ENCODE peak calls at places on chromosomes 7 and 10, in seven cellular contexts. One of them, this sample, is unnamed.
A peak's percentile ranks its signal among the peaks of the same experiment; 100 is the strongest.

GRCh38 chr7:134315679-134316538 is 821 bp downstream of the SLC35B4 start:
- DNase-seq in stimulated activated CD8-positive, alpha-beta memory T cell treated with anti-CD3 and anti-CD28 coated beads, Interleukin-15, amount 100 ng/mL, for 24 hours: peak; percentile 1
- DNase-seq in Calu3: no peak
- DNase-seq in central memory CD4-positive, alpha-beta T cell: peak; percentile 6
- DNase-seq in AG09309: no peak
- DNase-seq in left ventricle myocardium superior: no peak
- DNase-seq in activated CD8-positive, alpha-beta memory T cell treated with anti-CD3 and anti-CD28 coated beads, Interleukin-2, amount 50 U/mL, for 48 hours: no peak
- DNase-seq in this sample: no peak

GRCh38 chr10:118595598-118596425 is at the start of gene PRLHR:
- DNase-seq in stimulated activated CD8-positive, alpha-beta memory T cell treated with anti-CD3 and anti-CD28 coated beads, Interleukin-15, amount 100 ng/mL, for 24 hours: no peak
- DNase-seq in Calu3: peak; percentile 28
- DNase-seq in central memory CD4-positive, alpha-beta T cell: no peak
- DNase-seq in AG09309: no peak
- DNase-seq in left ventricle myocardium superior: peak; percentile 47
- DNase-seq in activated CD8-positive, alpha-beta memory T cell treated with anti-CD3 and anti-CD28 coated beads, Interleukin-2, amount 50 U/mL, for 48 hours: no peak
- DNase-seq in this sample: peak; percentile 61

GRCh38 chr7:442457-442856 is 77.2 kb downstream of the PDGFA start:
- DNase-seq in stimulated activated CD8-positive, alpha-beta memory T cell treated with anti-CD3 and anti-CD28 coated beads, Interleukin-15, amount 100 ng/mL, for 24 hours: no peak
- DNase-seq in Calu3: no peak
- DNase-seq in central memory CD4-positive, alpha-beta T cell: no peak
- DNase-seq in AG09309: no peak
- DNase-seq in left ventricle myocardium superior: no peak
- DNase-seq in activated CD8-positive, alpha-beta memory T cell treated with anti-CD3 and anti-CD28 coated beads, Interleukin-2, amount 50 U/mL, for 48 hours: no peak
- DNase-seq in this sample: no peak

GRCh38 chr7:133434246-133434865 is 181.5 kb downstream of the EXOC4 start:
- DNase-seq in stimulated activated CD8-positive, alpha-beta memory T cell treated with anti-CD3 and anti-CD28 coated beads, Interleukin-15, amount 100 ng/mL, for 24 hours: no peak
- DNase-seq in Calu3: no peak
- DNase-seq in central memory CD4-positive, alpha-beta T cell: no peak
- DNase-seq in AG09309: no peak
- DNase-seq in left ventricle myocardium superior: no peak
- DNase-seq in activated CD8-positive, alpha-beta memory T cell treated with anti-CD3 and anti-CD28 coated beads, Interleukin-2, amount 50 U/mL, for 48 hours: no peak
- DNase-seq in this sample: no peak

GRCh38 chr7:102322202-102322715 is 34.0 kb downstream of the SPDYE6 start:
- DNase-seq in stimulated activated CD8-positive, alpha-beta memory T cell treated with anti-CD3 and anti-CD28 coated beads, Interleukin-15, amount 100 ng/mL, for 24 hours: no peak
- DNase-seq in Calu3: no peak
- DNase-seq in central memory CD4-positive, alpha-beta T cell: no peak
- DNase-seq in AG09309: no peak
- DNase-seq in left ventricle myocardium superior: no peak
- DNase-seq in activated CD8-positive, alpha-beta memory T cell treated with anti-CD3 and anti-CD28 coated beads, Interleukin-2, amount 50 U/mL, for 48 hours: peak; percentile 20
- DNase-seq in this sample: no peak

GRCh38 chr10:1434202-1434601 is 303.1 kb downstream of the ADARB2 start:
- DNase-seq in stimulated activated CD8-positive, alpha-beta memory T cell treated with anti-CD3 and anti-CD28 coated beads, Interleukin-15, amount 100 ng/mL, for 24 hours: no peak
- DNase-seq in Calu3: no peak
- DNase-seq in central memory CD4-positive, alpha-beta T cell: no peak
- DNase-seq in AG09309: no peak
- DNase-seq in left ventricle myocardium superior: no peak
- DNase-seq in activated CD8-positive, alpha-beta memory T cell treated with anti-CD3 and anti-CD28 coated beads, Interleukin-2, amount 50 U/mL, for 48 hours: no peak
- DNase-seq in this sample: no peak

GRCh38 chr10:96416643-96417042 is 57.8 kb upstream of the OPALIN start:
- DNase-seq in stimulated activated CD8-positive, alpha-beta memory T cell treated with anti-CD3 and anti-CD28 coated beads, Interleukin-15, amount 100 ng/mL, for 24 hours: no peak
- DNase-seq in Calu3: no peak
- DNase-seq in central memory CD4-positive, alpha-beta T cell: no peak
- DNase-seq in AG09309: no peak
- DNase-seq in left ventricle myocardium superior: peak; percentile 74
- DNase-seq in activated CD8-positive, alpha-beta memory T cell treated with anti-CD3 and anti-CD28 coated beads, Interleukin-2, amount 50 U/mL, for 48 hours: no peak
- DNase-seq in this sample: peak; percentile 26

GRCh38 chr10:108789911-108790310 is 1133.4 kb downstream of the XPNPEP1 start:
- DNase-seq in stimulated activated CD8-positive, alpha-beta memory T cell treated with anti-CD3 and anti-CD28 coated beads, Interleukin-15, amount 100 ng/mL, for 24 hours: no peak
- DNase-seq in Calu3: no peak
- DNase-seq in central memory CD4-positive, alpha-beta T cell: no peak
- DNase-seq in AG09309: no peak
- DNase-seq in left ventricle myocardium superior: no peak
- DNase-seq in activated CD8-positive, alpha-beta memory T cell treated with anti-CD3 and anti-CD28 coated beads, Interleukin-2, amount 50 U/mL, for 48 hours: no peak
- DNase-seq in this sample: no peak

GRCh38 chr10:132209130-132209529 is 22.4 kb downstream of the DPYSL4 start:
- DNase-seq in stimulated activated CD8-positive, alpha-beta memory T cell treated with anti-CD3 and anti-CD28 coated beads, Interleukin-15, amount 100 ng/mL, for 24 hours: no peak
- DNase-seq in Calu3: no peak
- DNase-seq in central memory CD4-positive, alpha-beta T cell: no peak
- DNase-seq in AG09309: no peak
- DNase-seq in left ventricle myocardium superior: peak; percentile 34
- DNase-seq in activated CD8-positive, alpha-beta memory T cell treated with anti-CD3 and anti-CD28 coated beads, Interleukin-2, amount 50 U/mL, for 48 hours: no peak
- DNase-seq in this sample: no peak

GRCh38 chr7:158766570-158767281 is 62.1 kb upstream of the NCAPG2 start:
- DNase-seq in stimulated activated CD8-positive, alpha-beta memory T cell treated with anti-CD3 and anti-CD28 coated beads, Interleukin-15, amount 100 ng/mL, for 24 hours: no peak
- DNase-seq in Calu3: no peak
- DNase-seq in central memory CD4-positive, alpha-beta T cell: no peak
- DNase-seq in AG09309: no peak
- DNase-seq in left ventricle myocardium superior: no peak
- DNase-seq in activated CD8-positive, alpha-beta memory T cell treated with anti-CD3 and anti-CD28 coated beads, Interleukin-2, amount 50 U/mL, for 48 hours: no peak
- DNase-seq in this sample: no peak

GRCh38 chr10:45433716-45434469 is 59.9 kb downstream of the ALOX5 start:
- DNase-seq in stimulated activated CD8-positive, alpha-beta memory T cell treated with anti-CD3 and anti-CD28 coated beads, Interleukin-15, amount 100 ng/mL, for 24 hours: no peak
- DNase-seq in Calu3: no peak
- DNase-seq in central memory CD4-positive, alpha-beta T cell: no peak
- DNase-seq in AG09309: no peak
- DNase-seq in left ventricle myocardium superior: no peak
- DNase-seq in activated CD8-positive, alpha-beta memory T cell treated with anti-CD3 and anti-CD28 coated beads, Interleukin-2, amount 50 U/mL, for 48 hours: no peak
- DNase-seq in this sample: no peak

GRCh38 chr7:17234398-17235021 is 63.9 kb upstream of the AHR start:
- DNase-seq in stimulated activated CD8-positive, alpha-beta memory T cell treated with anti-CD3 and anti-CD28 coated beads, Interleukin-15, amount 100 ng/mL, for 24 hours: no peak
- DNase-seq in Calu3: peak; percentile 76
- DNase-seq in central memory CD4-positive, alpha-beta T cell: peak; percentile 88
- DNase-seq in AG09309: peak; percentile 89
- DNase-seq in left ventricle myocardium superior: no peak
- DNase-seq in activated CD8-positive, alpha-beta memory T cell treated with anti-CD3 and anti-CD28 coated beads, Interleukin-2, amount 50 U/mL, for 48 hours: no peak
- DNase-seq in this sample: no peak

GRCh38 chr7:29255199-29255838 is 60.7 kb downstream of the CHN2 start:
- DNase-seq in stimulated activated CD8-positive, alpha-beta memory T cell treated with anti-CD3 and anti-CD28 coated beads, Interleukin-15, amount 100 ng/mL, for 24 hours: no peak
- DNase-seq in Calu3: no peak
- DNase-seq in central memory CD4-positive, alpha-beta T cell: no peak
- DNase-seq in AG09309: no peak
- DNase-seq in left ventricle myocardium superior: no peak
- DNase-seq in activated CD8-positive, alpha-beta memory T cell treated with anti-CD3 and anti-CD28 coated beads, Interleukin-2, amount 50 U/mL, for 48 hours: no peak
- DNase-seq in this sample: no peak

GRCh38 chr10:4671451-4672145 is 154.4 kb upstream of the AKR1E2 start:
- DNase-seq in stimulated activated CD8-positive, alpha-beta memory T cell treated with anti-CD3 and anti-CD28 coated beads, Interleukin-15, amount 100 ng/mL, for 24 hours: no peak
- DNase-seq in Calu3: peak; percentile 61
- DNase-seq in central memory CD4-positive, alpha-beta T cell: no peak
- DNase-seq in AG09309: no peak
- DNase-seq in left ventricle myocardium superior: no peak
- DNase-seq in activated CD8-positive, alpha-beta memory T cell treated with anti-CD3 and anti-CD28 coated beads, Interleukin-2, amount 50 U/mL, for 48 hours: no peak
- DNase-seq in this sample: no peak

GRCh38 chr7:151137841-151138540 is 29.5 kb downstream of the GBX1 start:
- DNase-seq in stimulated activated CD8-positive, alpha-beta memory T cell treated with anti-CD3 and anti-CD28 coated beads, Interleukin-15, amount 100 ng/mL, for 24 hours: no peak
- DNase-seq in Calu3: no peak
- DNase-seq in central memory CD4-positive, alpha-beta T cell: no peak
- DNase-seq in AG09309: no peak
- DNase-seq in left ventricle myocardium superior: no peak
- DNase-seq in activated CD8-positive, alpha-beta memory T cell treated with anti-CD3 and anti-CD28 coated beads, Interleukin-2, amount 50 U/mL, for 48 hours: no peak
- DNase-seq in this sample: no peak

GRCh38 chr10:62851449-62851848 is 35.3 kb upstream of the EGR2 start:
- DNase-seq in stimulated activated CD8-positive, alpha-beta memory T cell treated with anti-CD3 and anti-CD28 coated beads, Interleukin-15, amount 100 ng/mL, for 24 hours: no peak
- DNase-seq in Calu3: no peak
- DNase-seq in central memory CD4-positive, alpha-beta T cell: no peak
- DNase-seq in AG09309: no peak
- DNase-seq in left ventricle myocardium superior: no peak
- DNase-seq in activated CD8-positive, alpha-beta memory T cell treated with anti-CD3 and anti-CD28 coated beads, Interleukin-2, amount 50 U/mL, for 48 hours: no peak
- DNase-seq in this sample: no peak

GRCh38 chr10:56928717-56929116 is 567.7 kb upstream of the ZWINT start:
- DNase-seq in stimulated activated CD8-positive, alpha-beta memory T cell treated with anti-CD3 and anti-CD28 coated beads, Interleukin-15, amount 100 ng/mL, for 24 hours: no peak
- DNase-seq in Calu3: no peak
- DNase-seq in central memory CD4-positive, alpha-beta T cell: no peak
- DNase-seq in AG09309: no peak
- DNase-seq in left ventricle myocardium superior: no peak
- DNase-seq in activated CD8-positive, alpha-beta memory T cell treated with anti-CD3 and anti-CD28 coated beads, Interleukin-2, amount 50 U/mL, for 48 hours: no peak
- DNase-seq in this sample: no peak

GRCh38 chr7:121395494-121395960 is 581 bp downstream of the FAM3C start:
- DNase-seq in stimulated activated CD8-positive, alpha-beta memory T cell treated with anti-CD3 and anti-CD28 coated beads, Interleukin-15, amount 100 ng/mL, for 24 hours: no peak
- DNase-seq in Calu3: peak; percentile 36
- DNase-seq in central memory CD4-positive, alpha-beta T cell: peak; percentile 42
- DNase-seq in AG09309: no peak
- DNase-seq in left ventricle myocardium superior: no peak
- DNase-seq in activated CD8-positive, alpha-beta memory T cell treated with anti-CD3 and anti-CD28 coated beads, Interleukin-2, amount 50 U/mL, for 48 hours: peak; percentile 77
- DNase-seq in this sample: peak; percentile 37

GRCh38 chr10:112532053-112532658 is 85.1 kb downstream of the VTI1A start:
- DNase-seq in stimulated activated CD8-positive, alpha-beta memory T cell treated with anti-CD3 and anti-CD28 coated beads, Interleukin-15, amount 100 ng/mL, for 24 hours: no peak
- DNase-seq in Calu3: no peak
- DNase-seq in central memory CD4-positive, alpha-beta T cell: no peak
- DNase-seq in AG09309: no peak
- DNase-seq in left ventricle myocardium superior: no peak
- DNase-seq in activated CD8-positive, alpha-beta memory T cell treated with anti-CD3 and anti-CD28 coated beads, Interleukin-2, amount 50 U/mL, for 48 hours: no peak
- DNase-seq in this sample: no peak

GRCh38 chr7:116588641-116589594 is 64.1 kb downstream of the CAV1 start:
- DNase-seq in stimulated activated CD8-positive, alpha-beta memory T cell treated with anti-CD3 and anti-CD28 coated beads, Interleukin-15, amount 100 ng/mL, for 24 hours: no peak
- DNase-seq in Calu3: no peak
- DNase-seq in central memory CD4-positive, alpha-beta T cell: peak; percentile 18
- DNase-seq in AG09309: no peak
- DNase-seq in left ventricle myocardium superior: no peak
- DNase-seq in activated CD8-positive, alpha-beta memory T cell treated with anti-CD3 and anti-CD28 coated beads, Interleukin-2, amount 50 U/mL, for 48 hours: no peak
- DNase-seq in this sample: no peak

GRCh38 chr7:123652406-123652805 is 3.3 kb upstream of the LMOD2 start:
- DNase-seq in stimulated activated CD8-positive, alpha-beta memory T cell treated with anti-CD3 and anti-CD28 coated beads, Interleukin-15, amount 100 ng/mL, for 24 hours: no peak
- DNase-seq in Calu3: no peak
- DNase-seq in central memory CD4-positive, alpha-beta T cell: no peak
- DNase-seq in AG09309: no peak
- DNase-seq in left ventricle myocardium superior: no peak
- DNase-seq in activated CD8-positive, alpha-beta memory T cell treated with anti-CD3 and anti-CD28 coated beads, Interleukin-2, amount 50 U/mL, for 48 hours: no peak
- DNase-seq in this sample: no peak

GRCh38 chr10:73584737-73585136 is 6.4 kb downstream of the USP54 start:
- DNase-seq in stimulated activated CD8-positive, alpha-beta memory T cell treated with anti-CD3 and anti-CD28 coated beads, Interleukin-15, amount 100 ng/mL, for 24 hours: no peak
- DNase-seq in Calu3: no peak
- DNase-seq in central memory CD4-positive, alpha-beta T cell: no peak
- DNase-seq in AG09309: peak; percentile 43
- DNase-seq in left ventricle myocardium superior: no peak
- DNase-seq in activated CD8-positive, alpha-beta memory T cell treated with anti-CD3 and anti-CD28 coated beads, Interleukin-2, amount 50 U/mL, for 48 hours: no peak
- DNase-seq in this sample: no peak

GRCh38 chr10:123582084-123582989 is 83.8 kb upstream of the GPR26 start:
- DNase-seq in stimulated activated CD8-positive, alpha-beta memory T cell treated with anti-CD3 and anti-CD28 coated beads, Interleukin-15, amount 100 ng/mL, for 24 hours: peak; percentile 44
- DNase-seq in Calu3: peak; percentile 77
- DNase-seq in central memory CD4-positive, alpha-beta T cell: peak; percentile 16
- DNase-seq in AG09309: peak; percentile 31
- DNase-seq in left ventricle myocardium superior: peak; percentile 78
- DNase-seq in activated CD8-positive, alpha-beta memory T cell treated with anti-CD3 and anti-CD28 coated beads, Interleukin-2, amount 50 U/mL, for 48 hours: peak; percentile 82
- DNase-seq in this sample: peak; percentile 72

This sample was measured in body of pancreas.